ENCODE peak calls at places on chromosomes 7 and 10, in nine cellular contexts. F is GM13977; Y is stimulated activated naive CD8-positive, alpha-beta T cell treated with anti-CD3 and anti-CD28 coated beads, Interleukin-15, Interleukin-2, amounts not matched to agents 100 U/mL and 50 U/mL, for 24 hours; V is SK-N-SH; D is upper lobe of right lung; Q is activated T-cell treated with anti-CD3 and anti-CD28 coated beads for 1 hour; P is HT1080; E is activated T-helper 1 cell treated with anti-CD3 and anti-CD28 coated beads, Interleukin-2, amount 50 U/mL, for 16 hours; R is mesenteric fat pad. T is an unnamed sample.

GRCh38 chr7:6248581-6248980 is 23.8 kb downstream of the CYTH3 start:
- DNase-seq in P (peak), D (no peak), R (no peak), V (no peak), Y (no peak), Q (no peak), F (no peak), E (no peak), T (no peak)

GRCh38 chr10:43622022-43622421 is 15.8 kb downstream of the ZNF485 start:
- DNase-seq in R (no peak), V (no peak), F (no peak), E (no peak), Y (no peak), D (no peak), P (no peak), Q (no peak), T (no peak)

GRCh38 chr10:46290101-46290884 is 3.5 kb downstream of the ANTXRL start:
- DNase-seq in P (no peak), Y (no peak), D (peak), F (no peak), E (no peak), V (no peak), R (peak), Q (no peak), T (no peak)

GRCh38 chr7:45580053-45580872 is 6.1 kb downstream of the ADCY1 start:
- DNase-seq in Y (no peak), Q (no peak), R (peak), E (no peak), V (peak), P (no peak), D (no peak), F (no peak), T (no peak)

GRCh38 chr7:30815016-30815854 is 44.0 kb downstream of the MINDY4 start:
- DNase-seq in P (no peak), V (no peak), D (no peak), Y (no peak), R (no peak), Q (no peak), F (no peak), E (no peak), T (no peak)

GRCh38 chr7:102933763-102934162 is 21.0 kb downstream of the LRRC17 start:
- DNase-seq in R (no peak), V (peak), F (no peak), P (no peak), D (peak), Y (no peak), Q (no peak), E (no peak), T (no peak)

GRCh38 chr7:27994639-27995038 is 186.0 kb downstream of the JAZF1 start:
- DNase-seq in F (no peak), Y (no peak), Q (no peak), P (peak), R (no peak), V (peak), E (no peak), D (no peak), T (no peak)

GRCh38 chr7:105782391-105783063 is 93.9 kb downstream of the ATXN7L1 start:
- DNase-seq in P (peak), V (no peak), Q (no peak), Y (peak), F (no peak), D (no peak), R (peak), E (no peak), T (no peak)

GRCh38 chr7:88789480-88790064 is 6.0 kb downstream of the TEX47 start:
- DNase-seq in P (peak), F (no peak), Q (no peak), E (no peak), V (peak), D (no peak), R (no peak), Y (no peak), T (no peak)

GRCh38 chr10:80506189-80506575 is 31.5 kb upstream of the SH2D4B start:
- DNase-seq in P (peak), Q (no peak), V (no peak), E (no peak), R (no peak), F (no peak), Y (no peak), D (no peak), T (no peak)

GRCh38 chr10:75662715-75663114 is 231.3 kb downstream of the LRMDA start:
- DNase-seq in R (no peak), Y (no peak), Q (no peak), D (no peak), P (no peak), F (no peak), V (no peak), E (no peak), T (no peak)

GRCh38 chr7:30859940-30860623 is 51.6 kb upstream of the AQP1 start:
- DNase-seq in P (no peak), E (no peak), D (no peak), F (no peak), Q (no peak), V (no peak), Y (no peak), R (no peak), T (no peak)

GRCh38 chr7:5406957-5407930 is 16.4 kb downstream of the TNRC18 start:
- DNase-seq in V (no peak), P (no peak), D (no peak), Y (no peak), E (no peak), R (no peak), F (no peak), Q (no peak), T (no peak)

GRCh38 chr10:112307631-112308502 is 24.7 kb downstream of the TECTB start:
- DNase-seq in Q (no peak), P (peak), E (no peak), F (peak), D (peak), V (peak), R (no peak), Y (peak), T (no peak)

GRCh38 chr10:132808568-132809236 is 22.8 kb upstream of the NKX6-2 start:
- DNase-seq in E (no peak), D (no peak), F (no peak), V (no peak), Y (no peak), R (no peak), P (no peak), Q (no peak), T (no peak)

GRCh38 chr7:149731207-149731955 is 42.0 kb downstream of the ZNF467 start:
- DNase-seq in Y (no peak), V (no peak), E (no peak), F (no peak), D (peak), Q (no peak), R (peak), P (no peak), T (no peak)

GRCh38 chr10:132384618-132385510 is 12.1 kb upstream of the PWWP2B start:
- DNase-seq in P (no peak), R (no peak), D (peak), E (no peak), Q (no peak), V (no peak), Y (no peak), F (no peak), T (no peak)

GRCh38 chr10:121668336-121669009 is 70.2 kb upstream of the FGFR2 start:
- DNase-seq in D (peak), P (no peak), E (no peak), F (no peak), Y (no peak), R (no peak), Q (no peak), V (peak), T (no peak)

GRCh38 chr7:2621948-2622640 is 9.7 kb upstream of the TTYH3 start:
- DNase-seq in P (no peak), R (no peak), Y (no peak), E (no peak), Q (no peak), F (no peak), V (peak), D (no peak), T (no peak)

GRCh38 chr10:78544447-78545085 is 510.9 kb downstream of the RPS24 start:
- DNase-seq in P (no peak), E (no peak), Y (no peak), Q (no peak), F (no peak), R (no peak), D (no peak), V (no peak), T (no peak)

GRCh38 chr10:102773986-102774385 is 30.2 kb downstream of the WBP1L start:
- DNase-seq in P (no peak), F (no peak), D (no peak), V (no peak), Q (no peak), Y (peak), R (peak), E (no peak), T (no peak)

GRCh38 chr7:132472463-132473120 is 103.7 kb downstream of the PLXNA4 start:
- DNase-seq in R (no peak), Y (no peak), E (no peak), Q (no peak), F (no peak), V (peak), P (peak), D (no peak), T (no peak)

GRCh38 chr7:106964455-106964854 is 80.0 kb upstream of the PRKAR2B start:
- DNase-seq in V (no peak), P (no peak), R (no peak), F (no peak), Y (no peak), D (no peak), Q (no peak), E (no peak), T (no peak)